ENCODE peak calls at places on chromosomes 7 and 10, in four cellular contexts. H, F, K and Y are unnamed samples.

GRCh38 chr10:110872145-110872983 is 636 bp downstream of the PDCD4 start:
- DNase-seq in H (peak), F (peak), K (peak), Y (peak)

GRCh38 chr10:125768217-125768616 is 7.4 kb downstream of the MMP21 start:
- DNase-seq in H (no peak), F (no peak), K (peak), Y (no peak)

GRCh38 chr7:51802698-51803097 is 486.1 kb upstream of the COBL start:
- DNase-seq in H (no peak), F (no peak), K (no peak), Y (no peak)

GRCh38 chr7:18570441-18570840 is 74.9 kb downstream of the HDAC9 start:
- DNase-seq in H (no peak), F (no peak), K (no peak), Y (no peak)

GRCh38 chr10:82477776-82478175 is 602.8 kb downstream of the NRG3 start:
- DNase-seq in H (no peak), F (no peak), K (no peak), Y (no peak)

GRCh38 chr10:13712799-13713581 is 126.2 kb downstream of the PRPF18 start:
- DNase-seq in H (peak), F (peak), K (peak), Y (peak)

GRCh38 chr10:60820093-60820769 is 42.0 kb downstream of the CDK1 start:
- DNase-seq in H (no peak), F (no peak), K (peak), Y (no peak)

GRCh38 chr10:128498746-128499145 is 372.5 kb upstream of the MKI67 start:
- DNase-seq in H (no peak), F (no peak), K (no peak), Y (no peak)

GRCh38 chr10:95327367-95327766 is 36.6 kb upstream of the PDLIM1 start:
- DNase-seq in H (peak), F (peak), K (peak), Y (peak)

GRCh38 chr10:52443419-52444388 is 129.6 kb downstream of the DKK1 start:
- DNase-seq in H (peak), F (no peak), K (peak), Y (peak)

GRCh38 chr7:625376-625971 is 101.0 kb upstream of the DNAAF5 start:
- DNase-seq in H (no peak), F (no peak), K (no peak), Y (no peak)

GRCh38 chr10:132708936-132709335 is 77.0 kb downstream of the NKX6-2 start:
- DNase-seq in H (no peak), F (peak), K (no peak), Y (no peak)

GRCh38 chr7:128031901-128032604 is 816 bp upstream of the LRRC4 start:
- DNase-seq in H (peak), F (peak), K (peak), Y (peak)

GRCh38 chr7:121329460-121330052 is 756 bp downstream of the WNT16 start:
- DNase-seq in H (peak), F (no peak), K (no peak), Y (peak)

GRCh38 chr10:129779126-129779525 is 184.9 kb downstream of the EBF3 start:
- DNase-seq in H (no peak), F (no peak), K (no peak), Y (no peak)

GRCh38 chr10:33252794-33253203 is 81.7 kb downstream of the NRP1 start:
- DNase-seq in H (peak), F (no peak), K (peak), Y (peak)

GRCh38 chr7:49780953-49781352 is 7.5 kb downstream of the VWC2 start:
- DNase-seq in H (no peak), F (no peak), K (no peak), Y (no peak)

GRCh38 chr7:17166824-17167379 is 131.6 kb upstream of the AHR start:
- DNase-seq in H (no peak), F (no peak), K (no peak), Y (no peak)

GRCh38 chr7:70679666-70680065 is 452.3 kb upstream of the GALNT17 start:
- DNase-seq in H (no peak), F (no peak), K (peak), Y (no peak)

GRCh38 chr7:150399861-150400778 is 21.0 kb downstream of the ZNF775 start:
- DNase-seq in H (peak), F (no peak), K (peak), Y (peak)

GRCh38 chr7:158985583-158985982 is 129.2 kb downstream of the DYNC2I1 start:
- DNase-seq in H (no peak), F (no peak), K (no peak), Y (no peak)

GRCh38 chr7:159088016-159088865 is 56.4 kb downstream of the VIPR2 start:
- DNase-seq in H (no peak), F (no peak), K (no peak), Y (no peak)

GRCh38 chr7:74061840-74062539 is 21.6 kb upstream of the LIMK1 start:
- DNase-seq in H (peak), F (peak), K (peak), Y (peak)

GRCh38 chr10:24255907-24256306 is 47.0 kb downstream of the KIAA1217 start:
- DNase-seq in H (peak), F (peak), K (no peak), Y (peak)

GRCh38 chr7:73701357-73701995 is 18.0 kb downstream of the STX1A start:
- DNase-seq in H (peak), F (no peak), K (peak), Y (no peak)

GRCh38 chr7:27110163-27110976 is 7.9 kb upstream of the HOXA2 start:
- DNase-seq in H (peak), F (peak), K (peak), Y (peak)

GRCh38 chr7:47268826-47269465 is 313.0 kb downstream of the TNS3 start:
- DNase-seq in H (no peak), F (no peak), K (no peak), Y (no peak)

GRCh38 chr10:82814635-82815034 is 939.6 kb downstream of the NRG3 start:
- DNase-seq in H (no peak), F (no peak), K (peak), Y (peak)

GRCh38 chr7:66741706-66742053 is 1.1 kb downstream of the RABGEF1 start:
- DNase-seq in H (peak), F (peak), K (peak), Y (peak)

GRCh38 chr10:33157108-33157507 is 177.4 kb downstream of the NRP1 start:
- DNase-seq in H (peak), F (no peak), K (peak), Y (peak)

GRCh38 chr10:122051609-122052385 is 62.8 kb downstream of the TACC2 start:
- DNase-seq in H (peak), F (peak), K (peak), Y (peak)

GRCh38 chr7:155880721-155881120 is 68.5 kb upstream of the SHH start:
- DNase-seq in H (no peak), F (no peak), K (no peak), Y (no peak)

GRCh38 chr7:11239311-11239710 is 265.6 kb downstream of the PHF14 start:
- DNase-seq in H (no peak), F (no peak), K (peak), Y (no peak)

GRCh38 chr10:104209575-104210198 is 22.5 kb downstream of the CFAP43 start:
- DNase-seq in H (peak), F (peak), K (peak), Y (peak)

GRCh38 chr7:101882595-101883564 is 65.5 kb downstream of the CUX1 start:
- DNase-seq in H (peak), F (peak), K (peak), Y (peak)

GRCh38 chr7:72405389-72405788 is 6.7 kb downstream of the CALN1 start:
- DNase-seq in H (peak), F (no peak), K (no peak), Y (peak)

GRCh38 chr10:72564596-72564995 is 61.3 kb downstream of the MICU1 start:
- DNase-seq in H (peak), F (no peak), K (peak), Y (peak)

DNA sequence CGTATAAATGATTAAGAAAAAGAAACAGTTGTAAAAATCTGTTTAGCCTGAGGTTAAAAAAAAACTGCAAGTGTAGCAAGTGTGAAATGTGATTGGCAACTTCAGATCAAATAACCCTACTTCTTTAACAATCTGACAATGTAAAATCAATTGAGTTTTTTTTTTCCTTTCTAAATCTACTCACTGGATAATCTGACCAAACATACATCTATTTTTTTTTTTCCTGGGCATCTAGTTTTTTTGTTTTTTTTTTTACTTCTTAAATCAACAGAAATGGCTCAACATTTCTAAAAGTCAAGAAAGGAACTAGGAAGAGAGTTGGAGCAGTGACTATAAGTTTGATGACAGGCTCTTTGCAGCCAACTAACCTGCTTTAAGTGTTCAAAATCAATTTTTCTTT is 1.4 kb downstream of the ARL3 start:
- DNase-seq in H (no peak), F (no peak), K (no peak), Y (no peak)
- H3K4me3 ChIP-seq in H (peak), F (no peak), K (peak), Y (peak)

GRCh38 chr7:107962817-107963216 is 40.1 kb downstream of the LAMB1 start:
- DNase-seq in H (no peak), F (no peak), K (no peak), Y (no peak)
- TF ChIP-seq CTCF in H (no peak), F (no peak), K (no peak), Y (no peak)

GRCh38 chr7:132666076-132666775 is 90.0 kb upstream of the PLXNA4 start:
- DNase-seq in H (peak), F (no peak), K (peak), Y (peak)
- H3K4me3 ChIP-seq in H (no peak), F (no peak), K (no peak), Y (no peak)

GRCh38 chr10:120432209-120432608 is 24.8 kb upstream of the PLPP4 start:
- DNase-seq in H (no peak), F (no peak), K (peak), Y (no peak)

GRCh38 chr10:120437541-120437940 is 19.5 kb upstream of the PLPP4 start:
- DNase-seq in H (no peak), F (no peak), K (peak), Y (no peak)

GRCh38 chr10:120431356-120431755 is 25.7 kb upstream of the PLPP4 start:
- DNase-seq in H (peak), F (no peak), K (no peak), Y (peak)

GRCh38 chr10:120433176-120433575 is 23.9 kb upstream of the PLPP4 start:
- DNase-seq in H (no peak), F (no peak), K (no peak), Y (no peak)

DNA sequence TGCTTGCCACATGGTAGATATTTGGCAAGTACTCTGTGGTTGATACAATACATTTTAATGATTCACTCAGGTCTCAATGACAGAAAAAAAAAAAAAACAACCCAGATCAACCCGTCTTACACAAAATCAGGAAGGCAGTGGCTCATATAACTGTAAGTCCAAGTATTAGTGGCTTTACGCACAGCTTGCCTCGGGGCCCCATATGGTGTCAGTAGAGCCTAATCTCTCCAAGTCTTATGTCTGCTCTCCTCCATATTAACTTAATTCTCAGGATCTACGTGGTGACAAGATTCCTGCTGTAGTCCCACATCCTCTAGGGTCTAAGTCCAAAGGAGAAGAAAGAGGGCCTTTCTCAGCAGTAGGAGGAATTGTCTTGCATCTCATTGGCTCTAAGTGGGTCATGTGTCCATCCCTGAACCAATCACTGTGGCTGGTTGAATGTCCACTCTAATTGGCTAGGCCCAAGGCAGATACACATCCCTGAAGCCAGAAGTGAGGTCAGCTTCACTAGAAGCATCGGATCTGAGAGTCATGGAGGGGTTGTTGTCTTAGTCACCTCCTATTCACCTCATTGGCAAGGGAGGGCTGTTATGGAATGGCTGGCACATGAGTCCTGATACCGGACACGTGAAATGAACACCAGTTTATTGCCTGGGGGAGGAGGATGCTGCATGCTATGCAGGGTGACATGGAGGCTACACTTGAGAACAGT is 20.4 kb upstream of the PLPP4 start:
- DNase-seq in H (no peak), F (no peak), K (no peak), Y (no peak)
- TF ChIP-seq CTCF in H (peak), F (no peak), K (peak), Y (peak)

GRCh38 chr10:106255111-106255510 is 909.4 kb downstream of the SORCS1 start:
- DNase-seq in H (no peak), F (no peak), K (no peak), Y (no peak)
- H3K4me3 ChIP-seq in H (no peak), F (no peak), K (no peak), Y (no peak)

GRCh38 chr7:83936056-83936703 is 258.4 kb downstream of the SEMA3A start:
- DNase-seq in H (peak), F (peak), K (peak), Y (peak)
- TF ChIP-seq CTCF in H (peak), F (no peak), K (peak), Y (peak)

GRCh38 chr10:15266117-15266516 is 97.6 kb upstream of the NMT2 start:
- DNase-seq in H (no peak), F (no peak), K (no peak), Y (no peak)

GRCh38 chr10:15265076-15265475 is 96.6 kb upstream of the NMT2 start:
- DNase-seq in H (no peak), F (no peak), K (no peak), Y (no peak)

GRCh38 chr10:15262036-15262713 is 93.7 kb upstream of the NMT2 start:
- DNase-seq in H (peak), F (no peak), K (peak), Y (no peak)

GRCh38 chr10:15265558-15265957 is 97.1 kb upstream of the NMT2 start:
- DNase-seq in H (no peak), F (no peak), K (no peak), Y (no peak)

GRCh38 chr10:15263657-15264323 is 95.3 kb upstream of the NMT2 start:
- DNase-seq in H (no peak), F (no peak), K (no peak), Y (no peak)
- H3K4me3 ChIP-seq in H (no peak), F (no peak), K (no peak), Y (no peak)

DNA sequence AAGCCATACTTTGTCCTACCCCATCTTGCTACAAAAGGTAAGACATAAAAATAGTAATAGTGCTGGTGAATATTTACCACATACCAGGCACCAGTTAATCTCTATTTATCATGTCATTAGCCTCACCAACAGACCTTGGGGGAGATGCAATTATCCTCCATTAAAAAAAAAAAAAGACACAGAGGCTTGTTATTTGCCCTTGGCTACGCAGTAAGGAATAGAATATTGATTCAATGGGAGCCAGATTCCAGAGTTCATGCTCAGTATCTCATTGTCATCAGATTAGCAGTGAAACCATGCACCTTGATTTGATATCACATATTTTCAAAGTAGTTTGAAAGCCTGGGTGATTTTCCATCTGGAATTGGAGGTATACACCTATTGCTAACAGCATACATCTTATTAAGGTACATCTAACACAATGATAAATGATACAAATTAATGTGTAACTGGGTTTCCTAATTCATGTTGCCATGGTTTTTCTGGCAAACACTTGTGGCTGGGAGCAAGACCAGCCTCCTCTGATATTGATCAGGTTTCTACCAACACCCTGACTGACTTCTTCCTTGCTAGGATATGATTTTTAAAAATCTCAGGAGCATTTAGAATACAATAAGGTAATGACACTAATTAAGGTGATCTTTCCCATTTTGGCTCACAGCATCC is 67.1 kb upstream of the PRR15 start:
- DNase-seq in H (no peak), F (no peak), K (no peak), Y (no peak)
- TF ChIP-seq CTCF in H (no peak), F (no peak), K (no peak), Y (no peak)

DNA sequence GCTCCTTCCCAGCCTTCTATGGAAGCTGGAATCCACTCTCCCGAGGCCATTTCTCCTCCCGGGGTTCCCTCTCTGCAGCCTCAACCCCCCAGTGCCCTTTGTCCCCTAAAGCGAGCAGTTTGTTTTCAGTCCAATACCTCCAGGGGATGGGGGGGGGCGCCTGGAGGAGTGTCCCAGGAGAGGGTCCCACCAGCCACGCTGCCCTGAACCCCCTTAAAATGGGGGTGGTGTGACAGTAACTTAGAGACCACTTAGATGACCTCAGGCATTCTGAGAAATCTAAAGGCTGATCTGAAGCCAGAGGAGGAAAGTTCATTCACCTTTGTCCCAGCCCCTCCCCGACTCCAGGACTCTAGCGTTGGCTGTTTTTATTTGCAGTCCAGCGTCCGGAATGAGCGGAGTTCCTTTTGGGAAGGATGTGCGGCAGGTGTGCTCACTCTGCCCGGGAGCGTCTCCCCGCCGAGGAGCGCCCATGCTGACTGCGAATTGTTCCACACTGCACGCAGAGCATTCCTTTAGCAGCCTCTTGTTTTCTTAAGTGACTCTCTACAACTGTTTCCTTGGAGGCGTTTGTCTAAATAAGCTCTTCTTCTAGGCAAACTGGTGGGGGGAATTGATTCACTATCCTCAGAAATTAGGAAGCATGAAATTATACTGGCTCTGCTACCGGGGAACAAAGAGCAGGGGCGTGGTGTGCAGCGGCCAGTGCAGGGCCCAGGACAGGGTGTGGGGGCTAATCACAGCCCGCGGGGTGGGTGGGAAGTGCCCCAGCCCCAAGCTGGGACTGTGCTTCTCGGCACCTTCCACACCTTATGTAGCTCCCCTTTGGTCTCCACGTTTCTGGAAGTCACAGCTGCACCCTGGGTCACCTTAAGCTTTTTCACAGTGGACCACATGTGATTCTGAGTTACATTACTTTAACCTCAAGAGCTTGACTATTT is 46.3 kb downstream of the SYPL1 start:
- DNase-seq in H (peak), F (no peak), K (peak), Y (peak)
- H3K4me3 ChIP-seq in H (no peak), F (peak), K (peak), Y (peak)